ENCODE peak calls at places on chromosomes 12 and 14, in seven cellular contexts. V is ELF-1, I is left ventricle myocardium inferior, D is amygdala, U is ACHN, O is thyroid gland, N is stromal cell of bone marrow. E is an unnamed sample.

GRCh38 chr12:3233813-3234212 is 156.6 kb downstream of the TSPAN9 start:
- DNase-seq in O (no peak), I (no peak), V (no peak), N (no peak), D (no peak), U (no peak), E (no peak)

GRCh38 chr12:109111775-109112491 is 4.5 kb upstream of the ACACB start:
- DNase-seq in I (peak; percentile 78), N (peak; percentile 49), O (peak; percentile 73), V (peak; percentile 51), U (peak; percentile 77), D (no peak), E (peak; percentile 79)

GRCh38 chr14:99881011-99881410 is 87.8 kb downstream of the EML1 start:
- DNase-seq in N (no peak), D (no peak), U (no peak), V (no peak), O (no peak), I (no peak), E (no peak)

GRCh38 chr12:106919910-106920544 is 35.7 kb upstream of the TMEM263 start:
- DNase-seq in U (peak; percentile 68), N (peak; percentile 22), V (no peak), O (no peak), I (no peak), D (no peak), E (peak; percentile 68)

GRCh38 chr12:116121453-116121871 is 156.0 kb downstream of the MED13L start:
- DNase-seq in O (no peak), N (peak; percentile 37), I (no peak), U (no peak), D (no peak), V (no peak), E (no peak)

GRCh38 chr12:21675096-21675495 is 17.5 kb upstream of the LDHB start:
- DNase-seq in V (no peak), D (no peak), I (no peak), U (no peak), O (no peak), N (no peak), E (no peak)

GRCh38 chr14:102731871-102732800 is 45.1 kb upstream of the TRAF3 start:
- DNase-seq in O (no peak), D (no peak), I (no peak), V (no peak), U (no peak), N (no peak), E (no peak)

GRCh38 chr12:105922670-105923102 is 216.1 kb downstream of the NUAK1 start:
- DNase-seq in N (peak; percentile 21), O (no peak), D (no peak), I (no peak), U (peak; percentile 45), V (no peak), E (no peak)

GRCh38 chr14:100541621-100542560 is 45.3 kb downstream of the BEGAIN start:
- DNase-seq in U (no peak), I (no peak), N (no peak), D (no peak), O (no peak), V (no peak), E (no peak)

GRCh38 chr12:55820679-55821078 is 2.8 kb downstream of the ORMDL2 start:
- DNase-seq in U (peak; percentile 28), D (no peak), I (no peak), O (no peak), V (no peak), N (no peak), E (peak; percentile 40)

GRCh38 chr12:38905480-38906351 is at the start of gene CPNE8:
- DNase-seq in O (peak; percentile 74), V (peak; percentile 73), I (peak; percentile 86), N (peak; percentile 70), D (peak; percentile 54), U (peak; percentile 93), E (peak; percentile 4)

GRCh38 chr12:116933512-116934246 is 22.9 kb downstream of the FBXW8 start:
- DNase-seq in D (no peak), O (no peak), V (no peak), U (no peak), N (no peak), I (no peak), E (no peak)

GRCh38 chr14:100362311-100362927 is 39.3 kb downstream of the SLC25A47 start:
- DNase-seq in V (peak; percentile 21), U (no peak), I (no peak), D (no peak), O (no peak), N (no peak), E (no peak)

GRCh38 chr14:93112891-93113677 is 2.6 kb downstream of the ITPK1 start:
- DNase-seq in V (peak; percentile 81), U (peak; percentile 80), O (peak; percentile 84), I (peak; percentile 77), D (peak; percentile 34), N (peak; percentile 64), E (peak; percentile 85)

GRCh38 chr12:106345739-106346138 is 11.8 kb upstream of the POLR3B start:
- DNase-seq in V (peak; percentile 79), I (no peak), U (peak; percentile 70), N (no peak), D (no peak), O (peak; percentile 35), E (peak; percentile 62)

GRCh38 chr14:73245401-73246325 is 8.4 kb downstream of the PAPLN start:
- DNase-seq in V (peak; percentile 55), I (peak; percentile 68), D (no peak), U (no peak), N (no peak), O (peak; percentile 61), E (peak; percentile 71)

GRCh38 chr12:118355838-118356237 is 16.9 kb downstream of the TAOK3 start:
- DNase-seq in I (no peak), D (no peak), U (peak; percentile 56), V (no peak), O (no peak), N (no peak), E (no peak)

GRCh38 chr12:47775100-47775911 is 2.3 kb downstream of the SLC48A1 start:
- DNase-seq in D (peak; percentile 43), I (no peak), O (peak; percentile 36), V (no peak), N (no peak), U (peak; percentile 53), E (peak; percentile 96)

GRCh38 chr14:53295985-53296582 is 143.0 kb upstream of the DDHD1 start:
- DNase-seq in V (no peak), N (peak; percentile 18), D (no peak), U (peak; percentile 25), I (no peak), O (no peak), E (peak; percentile 39)

GRCh38 chr12:7834701-7835100 is 38.0 kb downstream of the SLC2A14 start:
- DNase-seq in N (no peak), V (no peak), O (no peak), I (no peak), U (no peak), D (no peak), E (no peak)

GRCh38 chr14:77889971-77890442 is 90.1 kb downstream of the ADCK1 start:
- DNase-seq in O (no peak), I (no peak), N (peak; percentile 80), D (no peak), V (no peak), U (no peak), E (no peak)

E was measured in NB4.